ENCODE peak calls at places on chromosomes 4 and X, in eight cellular contexts. Q, V, S, J, U, E, D and X are unnamed samples.
A peak's percentile ranks its signal among the peaks of the same experiment; 100 is the strongest.

GRCh38 chrX:17359500-17359899 is 15.5 kb upstream of the NHS start:
- DNase-seq in Q (no peak), V (no peak), S (no peak), J (no peak), U (no peak), E (no peak), D (no peak), X (no peak)

GRCh38 chr4:25509656-25510055 is 132.6 kb downstream of the ANAPC4 start:
- DNase-seq in Q (no peak), V (no peak), S (no peak), J (no peak), U (no peak), E (no peak), D (no peak), X (no peak)

GRCh38 chr4:95049838-95050237 is 292.1 kb downstream of the BMPR1B start:
- DNase-seq in Q (no peak), V (no peak), S (no peak), J (no peak), U (no peak), E (no peak), D (no peak), X (no peak)

GRCh38 chr4:86035688-86036087 is 324.2 kb downstream of the MAPK10 start:
- DNase-seq in Q (no peak), V (no peak), S (no peak), J (no peak), U (no peak), E (no peak), D (no peak), X (no peak)

GRCh38 chrX:47169726-47170515 is 23.7 kb upstream of the UBA1 start:
- DNase-seq in Q (no peak), V (peak; percentile 53), S (peak; percentile 8), J (no peak), U (no peak), E (no peak), D (peak; percentile 41), X (no peak)

GRCh38 chrX:11446331-11446730 is 153.1 kb downstream of the AMELX start:
- DNase-seq in Q (no peak), V (no peak), S (no peak), J (no peak), U (no peak), E (no peak), D (no peak), X (no peak)

GRCh38 chrX:132488092-132488749 is 617 bp downstream of the MBNL3 start:
- DNase-seq in Q (peak; percentile 47), V (no peak), S (no peak), J (no peak), U (no peak), E (no peak), D (no peak), X (peak; percentile 69)

GRCh38 chr4:10198365-10198764 is 81.8 kb upstream of the WDR1 start:
- DNase-seq in Q (no peak), V (no peak), S (no peak), J (no peak), U (no peak), E (no peak), D (no peak), X (no peak)

GRCh38 chrX:115372026-115372610 is 82.6 kb downstream of the LUZP4 start:
- DNase-seq in Q (peak; percentile 54), V (no peak), S (no peak), J (no peak), U (no peak), E (no peak), D (no peak), X (no peak)

GRCh38 chr4:7503597-7503996 is 68.9 kb upstream of the PSAPL1 start:
- DNase-seq in Q (no peak), V (no peak), S (no peak), J (no peak), U (no peak), E (no peak), D (no peak), X (no peak)

GRCh38 chrX:120781416-120781815 is 94.2 kb downstream of the CT47B1 start:
- DNase-seq in Q (no peak), V (no peak), S (no peak), J (no peak), U (no peak), E (no peak), D (no peak), X (no peak)

GRCh38 chr4:75340561-75340960 is 173.6 kb downstream of the RCHY1 start:
- DNase-seq in Q (no peak), V (no peak), S (no peak), J (no peak), U (no peak), E (no peak), D (no peak), X (no peak)

GRCh38 chr4:147078875-147079658 is 133.4 kb upstream of the TTC29 start:
- DNase-seq in Q (no peak), V (no peak), S (no peak), J (peak; percentile 1), U (no peak), E (no peak), D (peak; percentile 33), X (no peak)

GRCh38 chrX:72297953-72298730 is 7.6 kb downstream of the CITED1 start:
- DNase-seq in Q (peak; percentile 16), V (no peak), S (no peak), J (no peak), U (no peak), E (no peak), D (no peak), X (peak; percentile 74)

GRCh38 chr4:4854649-4855292 is 4.7 kb upstream of the MSX1 start:
- DNase-seq in Q (no peak), V (no peak), S (no peak), J (peak; percentile 35), U (no peak), E (no peak), D (no peak), X (no peak)

GRCh38 chrX:47662144-47662657 is 3.2 kb upstream of the UXT start:
- DNase-seq in Q (peak; percentile 55), V (no peak), S (peak; percentile 74), J (no peak), U (no peak), E (no peak), D (no peak), X (peak; percentile 65)

GRCh38 chr4:173752610-173753009 is 222.6 kb upstream of the HAND2 start:
- DNase-seq in Q (peak; percentile 56), V (no peak), S (no peak), J (peak; percentile 4), U (no peak), E (no peak), D (no peak), X (peak; percentile 71)

GRCh38 chr4:121070696-121071639 is 1.4 kb downstream of the NDNF start:
- DNase-seq in Q (no peak), V (peak; percentile 59), S (no peak), J (no peak), U (no peak), E (no peak), D (peak; percentile 35), X (no peak)

GRCh38 chr4:145299380-145300076 is 119.1 kb upstream of the OTUD4 start:
- DNase-seq in Q (no peak), V (peak; percentile 60), S (peak; percentile 74), J (no peak), U (no peak), E (no peak), D (no peak), X (peak; percentile 88)

GRCh38 chrX:131918839-131919238 is 104.3 kb upstream of the STK26 start:
- DNase-seq in Q (no peak), V (no peak), S (no peak), J (no peak), U (no peak), E (no peak), D (no peak), X (no peak)

GRCh38 chrX:2967998-2968909 is 38.1 kb upstream of the ARSH start:
- DNase-seq in Q (no peak), V (peak; percentile 58), S (no peak), J (no peak), U (no peak), E (no peak), D (peak; percentile 34), X (no peak)

GRCh38 chr4:25966171-25966570 is 52.2 kb downstream of the SMIM20 start:
- DNase-seq in Q (no peak), V (no peak), S (no peak), J (no peak), U (no peak), E (no peak), D (no peak), X (no peak)

GRCh38 chr4:15938182-15938581 is 358 bp downstream of the FGFBP1 start:
- DNase-seq in Q (no peak), V (no peak), S (no peak), J (no peak), U (no peak), E (no peak), D (no peak), X (no peak)

GRCh38 chr4:17605236-17605635 is 9.2 kb upstream of the MED28 start:
- DNase-seq in Q (no peak), V (no peak), S (no peak), J (no peak), U (no peak), E (no peak), D (no peak), X (no peak)

GRCh38 chrX:132227383-132228112 is 8.3 kb upstream of the RAP2C start:
- DNase-seq in Q (no peak), V (no peak), S (peak; percentile 43), J (no peak), U (no peak), E (no peak), D (no peak), X (no peak)

GRCh38 chr4:173334891-173335754 is 965 bp upstream of the HMGB2 start:
- DNase-seq in Q (peak; percentile 91), V (peak; percentile 73), S (no peak), J (peak; percentile 90), U (peak; percentile 50), E (no peak), D (peak; percentile 70), X (peak; percentile 96)

GRCh38 chr4:155722816-155723499 is 35.9 kb upstream of the GUCY1B1 start:
- DNase-seq in Q (peak; percentile 27), V (no peak), S (no peak), J (no peak), U (no peak), E (no peak), D (no peak), X (no peak)

GRCh38 chr4:53531695-53532224 is 59.5 kb downstream of the LNX1 start:
- DNase-seq in Q (no peak), V (no peak), S (no peak), J (no peak), U (no peak), E (no peak), D (no peak), X (no peak)

GRCh38 chr4:31803511-31804195 is 1083.5 kb downstream of the PCDH7 start:
- DNase-seq in Q (no peak), V (no peak), S (no peak), J (no peak), U (no peak), E (no peak), D (no peak), X (no peak)

GRCh38 chr4:147582386-147583077 is 34.7 kb upstream of the TMEM184C start:
- DNase-seq in Q (no peak), V (no peak), S (no peak), J (no peak), U (no peak), E (no peak), D (no peak), X (peak; percentile 58)

GRCh38 chrX:75132672-75133071 is 23.4 kb downstream of the ABCB7 start:
- DNase-seq in Q (no peak), V (no peak), S (no peak), J (no peak), U (no peak), E (no peak), D (no peak), X (no peak)